ENCODE peak calls at places on chromosome 22, in four cellular contexts. One of them, this sample, is unnamed.

GRCh38 chr22:37226514-37226913 is 14.2 kb upstream of the SSTR3 start:
- DNase-seq in Calu3: no peak
- DNase-seq in brain microvascular endothelial cell: no peak
- DNase-seq in GM23248: no peak
- DNase-seq in this sample: no peak

GRCh38 chr22:24186352-24186740 is 5.1 kb downstream of the SUSD2 start:
- DNase-seq in GM23248: no peak
- DNase-seq in Calu3: no peak
- DNase-seq in brain microvascular endothelial cell: no peak
- DNase-seq in this sample: no peak

GRCh38 chr22:18056802-18057474 is 20.9 kb upstream of the PEX26 start:
- DNase-seq in Calu3: peak
- DNase-seq in GM23248: peak
- DNase-seq in brain microvascular endothelial cell: no peak
- DNase-seq in this sample: no peak

GRCh38 chr22:17734197-17734596 is 40.1 kb downstream of the BID start:
- DNase-seq in brain microvascular endothelial cell: peak
- DNase-seq in GM23248: peak
- DNase-seq in Calu3: no peak
- DNase-seq in this sample: no peak

GRCh38 chr22:27116295-27116694 is 458.9 kb downstream of the MIAT start:
- DNase-seq in Calu3: peak
- DNase-seq in GM23248: no peak
- DNase-seq in brain microvascular endothelial cell: no peak
- DNase-seq in this sample: no peak

GRCh38 chr22:22892096-22893052 is 4.8 kb downstream of the IGLL5 start:
- DNase-seq in GM23248: no peak
- DNase-seq in Calu3: no peak
- DNase-seq in brain microvascular endothelial cell: no peak
- DNase-seq in this sample: no peak

GRCh38 chr22:20926243-20926642 is 9.0 kb downstream of the CRKL start:
- DNase-seq in Calu3: no peak
- DNase-seq in brain microvascular endothelial cell: no peak
- DNase-seq in GM23248: no peak
- DNase-seq in this sample: no peak

GRCh38 chr22:20181194-20181931 is 30.5 kb upstream of the CCDC188 start:
- DNase-seq in brain microvascular endothelial cell: no peak
- DNase-seq in GM23248: no peak
- DNase-seq in Calu3: no peak
- DNase-seq in this sample: no peak

GRCh38 chr22:46640293-46640692 is 20.1 kb downstream of the GRAMD4 start:
- DNase-seq in Calu3: no peak
- DNase-seq in GM23248: no peak
- DNase-seq in brain microvascular endothelial cell: no peak
- DNase-seq in this sample: no peak

GRCh38 chr22:48743601-48744282 is 1083.9 kb downstream of the BRD1 start:
- DNase-seq in Calu3: no peak
- DNase-seq in GM23248: no peak
- DNase-seq in brain microvascular endothelial cell: no peak
- DNase-seq in this sample: no peak

GRCh38 chr22:38824587-38824986 is 19.2 kb downstream of the NPTXR start:
- DNase-seq in brain microvascular endothelial cell: peak
- DNase-seq in GM23248: peak
- DNase-seq in Calu3: peak
- DNase-seq in this sample: no peak

GRCh38 chr22:35452351-35452781 is 52.4 kb downstream of the MCM5 start:
- DNase-seq in GM23248: no peak
- DNase-seq in Calu3: no peak
- DNase-seq in brain microvascular endothelial cell: no peak
- DNase-seq in this sample: peak

GRCh38 chr22:23219787-23220484 is 39.6 kb downstream of the BCR start:
- DNase-seq in brain microvascular endothelial cell: peak
- DNase-seq in GM23248: peak
- DNase-seq in Calu3: peak
- DNase-seq in this sample: no peak

GRCh38 chr22:23563111-23563510 is 17.0 kb downstream of the IGLL1 start:
- DNase-seq in Calu3: no peak
- DNase-seq in GM23248: no peak
- DNase-seq in brain microvascular endothelial cell: no peak
- DNase-seq in this sample: no peak

GRCh38 chr22:41914611-41915034 is 251 bp downstream of the SHISA8 start:
- DNase-seq in Calu3: no peak
- DNase-seq in brain microvascular endothelial cell: no peak
- DNase-seq in GM23248: no peak
- DNase-seq in this sample: no peak

GRCh38 chr22:37726240-37726887 is 29.5 kb downstream of the TRIOBP start:
- DNase-seq in GM23248: peak
- DNase-seq in brain microvascular endothelial cell: peak
- DNase-seq in Calu3: no peak
- DNase-seq in this sample: no peak

GRCh38 chr22:30201970-30202369 is 44.6 kb downstream of the LIF start:
- DNase-seq in Calu3: no peak
- DNase-seq in GM23248: peak
- DNase-seq in brain microvascular endothelial cell: peak
- DNase-seq in this sample: no peak

GRCh38 chr22:23251445-23252093 is 71.3 kb downstream of the BCR start:
- DNase-seq in Calu3: peak
- DNase-seq in GM23248: peak
- DNase-seq in brain microvascular endothelial cell: no peak
- DNase-seq in this sample: no peak

GRCh38 chr22:22068025-22068424 is 85.4 kb upstream of the TOP3B start:
- DNase-seq in Calu3: no peak
- DNase-seq in brain microvascular endothelial cell: no peak
- DNase-seq in GM23248: no peak
- DNase-seq in this sample: no peak

GRCh38 chr22:35835998-35836691 is 118.5 kb downstream of the APOL5 start:
- DNase-seq in Calu3: peak
- DNase-seq in GM23248: peak
- DNase-seq in brain microvascular endothelial cell: peak
- DNase-seq in this sample: peak

GRCh38 chr22:44438056-44438455 is 60.0 kb downstream of the RTL6 start:
- DNase-seq in Calu3: no peak
- DNase-seq in brain microvascular endothelial cell: no peak
- DNase-seq in GM23248: no peak
- DNase-seq in this sample: no peak

GRCh38 chr22:30855677-30856518 is 112.7 kb downstream of the MORC2 start:
- DNase-seq in Calu3: no peak
- DNase-seq in GM23248: peak
- DNase-seq in brain microvascular endothelial cell: no peak
- DNase-seq in this sample: no peak

GRCh38 chr22:24442352-24442744 is 14.9 kb downstream of the ADORA2A start:
- DNase-seq in Calu3: no peak
- DNase-seq in brain microvascular endothelial cell: no peak
- DNase-seq in GM23248: no peak
- DNase-seq in this sample: no peak

GRCh38 chr22:27405672-27406388 is 395.7 kb downstream of the MN1 start:
- DNase-seq in brain microvascular endothelial cell: no peak
- DNase-seq in Calu3: peak
- DNase-seq in GM23248: peak
- DNase-seq in this sample: no peak